ENCODE peak calls at places on chromosome X, in eight cellular contexts. J is omental fat pad; H is brain microvascular endothelial cell; N is H4; C is stimulated activated CD4-positive, alpha-beta T cell treated with anti-CD3 and anti-CD28 coated beads, TNF-alpha, amount 100 ng/mL, for 48 hours; E is GDM1; W is foreskin fibroblast; I is A549. U is an unnamed sample.

GRCh38 chrX:88655460-88655859 is 91.6 kb upstream of the CPXCR1 start:
- DNase-seq in J (no peak), H (no peak), N (no peak), C (no peak), E (no peak), W (no peak), I (no peak), U (no peak)

GRCh38 chrX:19814240-19814639 is 73.2 kb downstream of the SH3KBP1 start:
- DNase-seq in J (no peak), H (no peak), N (no peak), C (no peak), E (no peak), W (no peak), I (peak), U (no peak)

GRCh38 chrX:1883772-1884171 is 268.9 kb downstream of the ASMT start:
- DNase-seq in J (no peak), H (no peak), N (peak), C (no peak), E (no peak), W (no peak), I (peak), U (no peak)

GRCh38 chrX:132219343-132219768 is at the start of gene RAP2C:
- DNase-seq in J (peak), H (no peak), N (peak), C (peak), E (peak), W (peak), I (peak), U (peak)

GRCh38 chrX:31423575-31424284 is 351.9 kb upstream of the FTHL17 start:
- DNase-seq in J (no peak), H (peak), N (peak), C (no peak), E (no peak), W (peak), I (peak), U (no peak)

GRCh38 chrX:138011461-138011860 is 445.5 kb downstream of the ZIC3 start:
- DNase-seq in J (no peak), H (no peak), N (no peak), C (no peak), E (no peak), W (no peak), I (no peak), U (no peak)

GRCh38 chrX:133413218-133413925 is 1.9 kb downstream of the GPC4 start:
- DNase-seq in J (no peak), H (no peak), N (no peak), C (no peak), E (no peak), W (no peak), I (no peak), U (no peak)

GRCh38 chrX:12137982-12138365 is 299 bp upstream of the FRMPD4 start:
- DNase-seq in J (no peak), H (no peak), N (peak), C (no peak), E (no peak), W (no peak), I (peak), U (no peak)

GRCh38 chrX:100647095-100647494 is 3.1 kb downstream of the SRPX2 start:
- DNase-seq in J (no peak), H (no peak), N (peak), C (no peak), E (no peak), W (no peak), I (no peak), U (no peak)

GRCh38 chrX:10582945-10583344 is 37.4 kb downstream of the MID1 start:
- DNase-seq in J (no peak), H (no peak), N (no peak), C (no peak), E (no peak), W (peak), I (peak), U (no peak)

GRCh38 chrX:989959-990510 is 222.4 kb downstream of the CRLF2 start:
- DNase-seq in J (peak), H (peak), N (peak), C (peak), E (no peak), W (peak), I (peak), U (no peak)

GRCh38 chrX:85963736-85964135 is 83.6 kb downstream of the CHM start:
- DNase-seq in J (no peak), H (peak), N (no peak), C (no peak), E (no peak), W (peak), I (peak), U (no peak)

GRCh38 chrX:44228621-44229020 is 114.9 kb downstream of the EFHC2 start:
- DNase-seq in J (no peak), H (no peak), N (no peak), C (no peak), E (peak), W (no peak), I (no peak), U (no peak)

GRCh38 chrX:136291824-136292223 is 8.9 kb upstream of the ADGRG4 start:
- DNase-seq in J (no peak), H (no peak), N (no peak), C (no peak), E (no peak), W (no peak), I (no peak), U (no peak)

GRCh38 chrX:65644621-65645287 is 22.7 kb upstream of the MSN start:
- DNase-seq in J (peak), H (peak), N (peak), C (no peak), E (peak), W (peak), I (peak), U (no peak)

GRCh38 chrX:116239944-116240391 is 69.4 kb downstream of the AGTR2 start:
- DNase-seq in J (no peak), H (no peak), N (peak), C (no peak), E (no peak), W (no peak), I (no peak), U (no peak)

GRCh38 chrX:67426946-67427345 is 116.9 kb upstream of the AR start:
- DNase-seq in J (no peak), H (no peak), N (no peak), C (no peak), E (no peak), W (no peak), I (no peak), U (no peak)

GRCh38 chrX:118536687-118537461 is 41.3 kb downstream of the DOCK11 start:
- DNase-seq in J (no peak), H (peak), N (peak), C (no peak), E (no peak), W (no peak), I (peak), U (peak)

GRCh38 chrX:23341452-23341851 is 6.8 kb downstream of the PTCHD1 start:
- DNase-seq in J (no peak), H (no peak), N (no peak), C (no peak), E (no peak), W (no peak), I (no peak), U (no peak)

GRCh38 chrX:149274516-149275105 is 230.5 kb downstream of the IDS start:
- DNase-seq in J (no peak), H (peak), N (no peak), C (no peak), E (no peak), W (peak), I (no peak), U (no peak)

GRCh38 chrX:57447856-57448255 is 144.0 kb upstream of the ZXDB start:
- DNase-seq in J (no peak), H (no peak), N (no peak), C (no peak), E (no peak), W (no peak), I (no peak), U (no peak)

GRCh38 chrX:53265771-53266170 is 15.6 kb downstream of the IQSEC2 start:
- DNase-seq in J (no peak), H (no peak), N (no peak), C (no peak), E (no peak), W (peak), I (no peak), U (no peak)

GRCh38 chrX:14030248-14030592 is 528 bp upstream of the GEMIN8 start:
- DNase-seq in J (no peak), H (no peak), N (no peak), C (no peak), E (no peak), W (no peak), I (no peak), U (no peak)